ENCODE peak calls at places on chromosome 4, in six cellular contexts. N is SK-N-SH, F is H9, Q is HCT116, I is progenitor cell of endocrine pancreas, S is transverse colon. H is an unnamed sample.

GRCh38 chr4:163164591-163164990 is 2.1 kb downstream of the NAF1 start:
- DNase-seq in N (no peak), F (no peak), Q (no peak), I (no peak), S (no peak), H (no peak)

GRCh38 chr4:174674305-174674840 is 152.1 kb upstream of the HPGD start:
- DNase-seq in N (no peak), F (no peak), Q (no peak), I (no peak), S (no peak), H (no peak)

GRCh38 chr4:145154573-145154972 is 25.8 kb downstream of the OTUD4 start:
- DNase-seq in N (no peak), F (no peak), Q (no peak), I (no peak), S (no peak), H (no peak)

GRCh38 chr4:83964996-83965541 is 429.2 kb downstream of the GPAT3 start:
- DNase-seq in N (no peak), F (no peak), Q (no peak), I (no peak), S (no peak), H (no peak)

GRCh38 chr4:159105761-159106243 is 2.9 kb downstream of the RAPGEF2 start:
- DNase-seq in N (no peak), F (no peak), Q (no peak), I (no peak), S (no peak), H (no peak)

GRCh38 chr4:1594871-1595788 is 89.0 kb downstream of the FAM53A start:
- DNase-seq in N (no peak), F (no peak), Q (no peak), I (no peak), S (no peak), H (no peak)

GRCh38 chr4:6115342-6115741 is 85.0 kb downstream of the JAKMIP1 start:
- DNase-seq in N (no peak), F (no peak), Q (no peak), I (no peak), S (no peak), H (no peak)

GRCh38 chr4:55010550-55010949 is 114.8 kb downstream of the KDR start:
- DNase-seq in N (no peak), F (no peak), Q (no peak), I (no peak), S (no peak), H (no peak)

GRCh38 chr4:74531952-74532794 is 87.2 kb downstream of the AREG start:
- DNase-seq in N (peak), F (peak), Q (peak), I (no peak), S (no peak), H (no peak)

GRCh38 chr4:154818230-154818629 is 37.2 kb downstream of the RBM46 start:
- DNase-seq in N (no peak), F (no peak), Q (no peak), I (no peak), S (no peak), H (no peak)

GRCh38 chr4:41598580-41598979 is 60.6 kb downstream of the LIMCH1 start:
- DNase-seq in N (no peak), F (no peak), Q (no peak), I (no peak), S (no peak), H (no peak)

GRCh38 chr4:160180206-160180605 is 1077.3 kb downstream of the RAPGEF2 start:
- DNase-seq in N (no peak), F (no peak), Q (peak), I (no peak), S (no peak), H (no peak)

GRCh38 chr4:123616970-123617392 is 220.4 kb downstream of the SPRY1 start:
- DNase-seq in N (peak), F (no peak), Q (no peak), I (no peak), S (peak), H (no peak)

GRCh38 chr4:71261633-71262121 is 77.1 kb upstream of the SLC4A4 start:
- DNase-seq in N (no peak), F (no peak), Q (no peak), I (no peak), S (no peak), H (no peak)

GRCh38 chr4:21790437-21791029 is 158.0 kb downstream of the KCNIP4 start:
- DNase-seq in N (peak), F (no peak), Q (peak), I (no peak), S (no peak), H (no peak)

GRCh38 chr4:74379912-74380311 is 15.0 kb downstream of the EREG start:
- DNase-seq in N (no peak), F (no peak), Q (no peak), I (no peak), S (no peak), H (no peak)

GRCh38 chr4:78069859-78070258 is 12.7 kb downstream of the FRAS1 start:
- DNase-seq in N (no peak), F (no peak), Q (no peak), I (no peak), S (no peak), H (no peak)

GRCh38 chr4:89788243-89789072 is 48.5 kb downstream of the SNCA start:
- DNase-seq in N (no peak), F (no peak), Q (no peak), I (no peak), S (no peak), H (no peak)

GRCh38 chr4:65358914-65359313 is 311.4 kb downstream of the EPHA5 start:
- DNase-seq in N (no peak), F (no peak), Q (no peak), I (no peak), S (no peak), H (no peak)

GRCh38 chr4:64715741-64716140 is 306.5 kb upstream of the TECRL start:
- DNase-seq in N (no peak), F (no peak), Q (no peak), I (no peak), S (no peak), H (no peak)

GRCh38 chr4:169412046-169412445 is 141.3 kb upstream of the SH3RF1 start:
- DNase-seq in N (no peak), F (no peak), Q (no peak), I (no peak), S (no peak), H (no peak)

GRCh38 chr4:5960197-5960880 is 57.9 kb downstream of the C4orf50 start:
- DNase-seq in N (no peak), F (no peak), Q (no peak), I (no peak), S (no peak), H (no peak)

GRCh38 chr4:153233761-153234371 is 29.6 kb downstream of the TRIM2 start:
- DNase-seq in N (no peak), F (no peak), Q (peak), I (no peak), S (peak), H (no peak)

GRCh38 chr4:39638358-39639239 is at the start of gene SMIM14:
- DNase-seq in N (peak), F (peak), Q (peak), I (peak), S (peak), H (peak)
- TF ChIP-seq CTCF in N (no peak), F (no peak), Q (no peak), I (no peak), S (no peak), H (no peak)

DNA sequence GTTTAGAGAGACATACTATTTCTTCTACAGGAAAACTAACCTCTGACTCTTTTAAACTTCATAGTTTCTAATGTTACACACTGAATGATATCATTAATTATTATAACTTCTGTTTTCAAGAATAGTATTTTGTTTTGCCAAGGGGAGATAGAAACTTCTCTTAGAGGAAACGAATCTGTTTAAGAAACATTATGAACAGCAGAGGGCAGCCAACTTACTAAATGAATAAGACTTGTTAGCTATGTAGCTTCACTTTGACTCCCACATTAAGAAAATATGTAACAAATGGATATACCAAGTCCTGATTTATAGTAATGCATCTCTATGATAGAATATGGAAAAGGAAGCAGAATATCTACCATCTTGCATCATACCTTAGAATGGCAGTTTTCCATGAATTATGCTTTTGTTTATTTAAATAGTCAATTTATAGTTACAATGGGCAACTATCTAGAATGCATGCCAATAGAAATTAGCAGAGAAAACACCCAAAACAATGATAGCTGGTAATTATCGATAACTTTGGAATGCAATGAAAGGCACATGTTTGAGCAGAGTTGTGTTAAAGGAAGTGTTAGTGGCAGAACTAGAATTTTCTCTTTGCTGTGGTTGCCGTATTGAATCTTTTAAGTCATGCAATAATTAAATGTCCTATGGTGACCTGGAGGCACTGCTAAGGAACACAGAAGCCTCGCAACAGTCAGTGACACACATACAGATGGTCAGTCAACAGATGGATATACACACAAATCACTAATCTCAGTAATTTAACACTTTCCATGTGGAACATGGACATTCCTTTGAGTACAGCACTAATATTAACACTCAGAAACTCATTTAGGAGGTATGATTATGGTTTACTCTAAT is 105.7 kb upstream of the PDLIM3 start:
- DNase-seq in N (peak), F (no peak), Q (peak), I (no peak), S (no peak), H (no peak)
- TF ChIP-seq CTCF in N (peak), F (peak), Q (peak), I (peak), S (peak), H (no peak)

DNA sequence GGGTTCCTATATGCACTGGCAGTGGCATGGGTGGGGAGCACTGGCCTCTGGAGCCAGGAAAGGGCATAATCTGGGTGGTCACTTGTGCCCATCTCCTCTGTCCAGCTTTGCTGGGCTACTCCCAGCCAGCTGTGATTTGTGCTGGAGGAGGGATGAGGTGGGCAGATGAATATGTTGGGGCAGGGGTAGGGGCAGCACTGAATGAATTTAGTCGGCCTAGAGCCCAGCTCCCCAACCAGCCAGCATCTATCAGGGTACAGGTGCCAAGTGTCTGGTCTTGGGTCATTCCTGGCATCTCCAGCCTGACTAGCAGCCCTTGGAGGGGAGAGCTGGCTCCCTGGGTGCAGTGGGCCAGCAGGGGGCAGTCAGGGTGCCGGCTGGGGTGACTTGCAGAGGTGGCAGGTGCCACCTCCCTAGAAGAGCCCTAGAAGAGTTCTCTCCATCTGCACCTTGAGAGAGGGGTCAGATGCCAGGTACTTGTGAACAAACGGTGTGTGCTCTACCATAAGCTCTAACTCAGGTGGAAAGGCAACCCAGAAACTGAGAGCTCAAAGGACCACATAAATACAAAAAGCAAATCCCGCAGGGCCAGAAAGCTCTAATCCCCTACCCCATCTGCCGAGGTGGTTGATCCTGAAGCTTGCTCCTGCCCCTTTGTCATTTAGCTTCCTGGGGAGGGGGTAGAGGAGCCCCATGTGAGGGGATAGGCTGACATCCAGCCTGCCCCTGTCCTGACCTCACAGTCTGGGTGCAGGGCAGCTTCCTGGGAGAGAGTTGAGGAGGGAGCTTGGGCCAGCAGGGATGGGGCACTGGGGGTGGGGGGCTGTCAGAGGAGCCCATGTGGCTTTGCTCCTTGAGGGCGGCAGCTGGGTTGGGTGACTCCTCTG is 2.2 kb downstream of the SORCS2 start:
- DNase-seq in N (peak), F (peak), Q (no peak), I (no peak), S (no peak), H (no peak)
- TF ChIP-seq CTCF in N (peak), F (peak), Q (peak), I (peak), S (peak), H (no peak)

GRCh38 chr4:100548209-100548579 is 30.4 kb upstream of the EMCN start:
- DNase-seq in N (no peak), F (no peak), Q (no peak), I (no peak), S (no peak), H (no peak)

GRCh38 chr4:100547541-100548208 is 29.9 kb upstream of the EMCN start:
- DNase-seq in N (no peak), F (peak), Q (no peak), I (no peak), S (no peak), H (no peak)
- TF ChIP-seq CTCF in N (no peak), F (peak), Q (peak), I (no peak), S (no peak), H (no peak)

GRCh38 chr4:119081943-119082342 is 53.7 kb upstream of the MYOZ2 start:
- DNase-seq in N (no peak), F (no peak), Q (no peak), I (no peak), S (no peak), H (no peak)

GRCh38 chr4:119082661-119083060 is 53.0 kb upstream of the MYOZ2 start:
- DNase-seq in N (no peak), F (no peak), Q (no peak), I (no peak), S (no peak), H (no peak)

GRCh38 chr4:119087656-119088055 is 48.0 kb upstream of the MYOZ2 start:
- DNase-seq in N (no peak), F (no peak), Q (no peak), I (no peak), S (no peak), H (no peak)

GRCh38 chr4:119084503-119084902 is 51.1 kb upstream of the MYOZ2 start:
- DNase-seq in N (no peak), F (no peak), Q (no peak), I (no peak), S (no peak), H (no peak)

GRCh38 chr4:119087121-119087520 is 48.5 kb upstream of the MYOZ2 start:
- DNase-seq in N (no peak), F (no peak), Q (no peak), I (no peak), S (no peak), H (no peak)
- TF ChIP-seq CTCF in N (peak), F (no peak), Q (peak), I (no peak), S (no peak), H (no peak)